ENCODE peak calls at places on chromosomes 11 and 22, in six cellular contexts. J, L, P, H, V and N are unnamed samples.

GRCh38 chr11:65357856-65358356 is 3.4 kb downstream of the TIGD3 start:
- DNase-seq in J (no peak), L (no peak), P (peak; percentile 66), H (peak; percentile 95), V (no peak), N (no peak)

GRCh38 chr11:19394525-19395016 is 153.8 kb upstream of the E2F8 start:
- DNase-seq in J (peak; percentile 60), L (no peak), P (no peak), H (no peak), V (no peak), N (no peak)

GRCh38 chr22:42927966-42928365 is 70.9 kb upstream of the ARFGAP3 start:
- DNase-seq in J (no peak), L (no peak), P (no peak), H (no peak), V (no peak), N (no peak)

GRCh38 chr11:27812341-27812740 is 112.1 kb upstream of the BDNF start:
- DNase-seq in J (no peak), L (no peak), P (no peak), H (no peak), V (no peak), N (no peak)

GRCh38 chr11:17531071-17531817 is 13.0 kb downstream of the USH1C start:
- DNase-seq in J (no peak), L (no peak), P (no peak), H (no peak), V (no peak), N (no peak)

GRCh38 chr22:23790819-23791736 is 4.3 kb downstream of the SMARCB1 start:
- DNase-seq in J (no peak), L (no peak), P (no peak), H (no peak), V (no peak), N (no peak)

GRCh38 chr11:26841818-26842457 is 120.1 kb upstream of the SLC5A12 start:
- DNase-seq in J (no peak), L (no peak), P (no peak), H (no peak), V (no peak), N (no peak)

GRCh38 chr11:127629200-127629599 is 628.6 kb upstream of the KIRREL3 start:
- DNase-seq in J (no peak), L (no peak), P (no peak), H (no peak), V (no peak), N (no peak)

GRCh38 chr11:47917643-47918369 is 62.6 kb upstream of the PTPRJ start:
- DNase-seq in J (no peak), L (no peak), P (peak; percentile 82), H (peak; percentile 20), V (no peak), N (no peak)

GRCh38 chr11:132072044-132072879 is 701.8 kb downstream of the NTM start:
- DNase-seq in J (no peak), L (no peak), P (no peak), H (no peak), V (no peak), N (no peak)

GRCh38 chr11:119094816-119095065 is 6.9 kb downstream of the DPAGT1 start:
- DNase-seq in J (no peak), L (peak; percentile 46), P (no peak), H (peak; percentile 64), V (no peak), N (no peak)

GRCh38 chr11:47858169-47858543 is 10.0 kb upstream of the NUP160 start:
- DNase-seq in J (no peak), L (no peak), P (no peak), H (no peak), V (no peak), N (no peak)

GRCh38 chr11:63641727-63642126 is 27.5 kb upstream of the PLAAT3 start:
- DNase-seq in J (no peak), L (no peak), P (no peak), H (no peak), V (no peak), N (no peak)

GRCh38 chr22:41352058-41352457 is 29.7 kb upstream of the TEF start:
- DNase-seq in J (no peak), L (no peak), P (no peak), H (no peak), V (no peak), N (no peak)

GRCh38 chr22:37557321-37558001 is 2.8 kb upstream of the CDC42EP1 start:
- DNase-seq in J (no peak), L (no peak), P (no peak), H (peak; percentile 69), V (no peak), N (no peak)

GRCh38 chr11:34204396-34205279 is 99.2 kb downstream of the NAT10 start:
- DNase-seq in J (no peak), L (no peak), P (no peak), H (peak; percentile 89), V (no peak), N (no peak)

DNA sequence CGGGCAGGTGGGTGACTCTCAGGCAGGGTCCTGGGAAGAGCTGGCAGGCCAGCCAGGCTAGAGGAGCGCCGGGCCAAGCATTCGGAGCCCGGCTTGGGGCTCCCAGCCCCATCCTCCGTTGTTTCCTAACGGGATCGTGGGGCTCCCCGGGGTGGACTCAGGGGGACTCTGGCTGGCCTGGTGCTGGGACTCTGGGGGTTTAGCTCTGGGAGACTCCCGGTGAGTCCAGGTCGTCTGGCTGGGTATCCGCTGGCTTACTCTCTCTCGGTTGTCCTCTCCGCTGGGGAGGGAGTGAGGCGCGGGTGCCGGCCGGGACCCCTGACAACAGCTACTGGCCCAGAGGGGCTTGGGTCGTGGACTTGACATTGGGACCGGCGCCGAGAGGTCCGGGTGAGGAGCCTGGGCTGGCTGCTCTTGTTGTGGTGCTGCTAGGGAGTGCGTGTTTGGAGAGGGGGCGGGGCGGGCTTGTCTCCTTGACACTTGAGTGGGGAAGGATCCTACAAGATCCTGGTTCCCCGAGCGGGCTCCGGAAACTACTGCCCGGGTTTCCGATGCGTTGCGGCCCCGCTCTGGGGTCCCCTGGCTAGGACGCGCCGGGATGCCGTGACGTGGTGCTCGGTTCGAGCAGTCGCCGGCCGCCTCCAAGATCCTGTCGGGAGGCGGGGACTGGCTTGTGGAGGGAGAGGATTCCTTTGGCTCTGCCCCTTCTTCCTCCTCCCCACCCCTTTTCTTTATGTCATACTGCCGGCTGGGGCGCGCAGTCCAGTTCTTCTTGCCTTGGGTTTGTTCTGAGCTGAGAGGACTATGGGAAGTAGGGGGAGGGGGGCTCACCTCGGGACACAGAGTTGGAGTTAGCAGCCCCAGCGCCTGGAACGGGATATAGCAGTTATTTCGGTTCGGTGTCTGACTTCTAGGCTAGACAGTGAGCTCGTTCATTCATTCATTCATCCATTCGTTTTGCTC is 585 bp downstream of the EMSY start:
- DNase-seq in J (no peak), L (peak; percentile 31), P (peak; percentile 78), H (peak; percentile 79), V (peak; percentile 78), N (peak; percentile 32)
- TF ChIP-seq POLR2A in J (no peak), L (no peak), P (peak; percentile 61), H (no peak), V (no peak), N (no peak)

DNA sequence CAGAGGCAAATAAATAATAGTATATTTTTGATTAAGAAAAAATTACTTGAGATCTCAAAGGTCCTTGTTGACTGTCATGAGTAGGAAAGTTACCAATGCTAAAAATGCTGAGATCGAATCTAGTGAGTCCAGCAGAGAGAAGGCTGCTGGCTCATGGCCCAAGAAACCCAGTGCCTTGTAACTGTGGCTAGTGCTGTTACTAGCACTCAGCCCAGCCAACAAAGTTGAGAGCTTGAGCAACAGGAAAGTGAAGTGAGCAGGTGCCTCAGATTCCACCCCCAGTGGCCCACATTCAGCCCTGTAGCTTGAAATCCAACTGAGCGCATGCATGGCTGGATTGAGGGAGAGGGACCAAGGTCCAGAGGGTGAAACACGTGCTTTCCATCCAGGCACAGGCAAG is 398.2 kb downstream of the SHANK2 start:
- DNase-seq in J (no peak), L (no peak), P (no peak), H (no peak), V (no peak), N (no peak)
- TF ChIP-seq TAF1 in J (no peak), L (no peak), P (no peak), H (no peak), V (no peak), N (no peak)

GRCh38 chr11:114179234-114179941 is 116.8 kb upstream of the NNMT start:
- DNase-seq in J (no peak), L (no peak), P (no peak), H (no peak), V (no peak), N (no peak)

GRCh38 chr11:114180301-114181055 is 115.7 kb upstream of the NNMT start:
- DNase-seq in J (no peak), L (no peak), P (no peak), H (peak; percentile 12), V (no peak), N (no peak)

GRCh38 chr11:114181195-114181594 is 115.0 kb upstream of the NNMT start:
- DNase-seq in J (no peak), L (no peak), P (no peak), H (no peak), V (no peak), N (no peak)

GRCh38 chr11:114176321-114176720 is 116.8 kb downstream of the ZBTB16 start:
- DNase-seq in J (no peak), L (no peak), P (no peak), H (no peak), V (no peak), N (no peak)

DNA sequence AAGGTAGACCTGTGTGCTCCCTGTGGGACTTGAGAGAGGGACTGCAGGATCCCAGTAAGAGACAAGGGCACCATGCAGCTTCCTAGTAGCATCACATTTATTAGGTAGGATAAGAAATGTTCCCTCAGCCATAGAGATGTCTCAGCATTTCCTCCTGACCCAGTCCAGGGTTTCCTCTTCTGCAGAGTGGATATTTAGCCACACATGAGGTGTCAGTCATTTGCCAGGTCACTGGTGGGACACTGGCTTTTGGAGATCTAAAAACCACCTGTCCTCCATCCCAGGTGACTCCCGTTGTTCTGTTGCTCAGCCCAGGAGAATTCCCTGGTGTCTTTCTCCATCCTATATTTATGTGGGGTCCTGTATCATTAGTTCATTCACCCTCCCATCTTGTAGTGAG is 117.5 kb upstream of the NNMT start:
- DNase-seq in J (no peak), L (no peak), P (no peak), H (no peak), V (no peak), N (no peak)
- TF ChIP-seq POLR2A in J (no peak), L (no peak), P (no peak), H (no peak), V (no peak), N (no peak)

GRCh38 chr11:73141031-73141308 is 1.1 kb downstream of the FCHSD2 start:
- DNase-seq in J (no peak), L (no peak), P (peak; percentile 37), H (no peak), V (no peak), N (no peak)

GRCh38 chr11:73142128-73142377 is at the start of gene FCHSD2:
- DNase-seq in J (no peak), L (no peak), P (peak; percentile 92), H (no peak), V (no peak), N (no peak)

GRCh38 chr11:73141309-73142127 is 600 bp downstream of the FCHSD2 start:
- DNase-seq in J (no peak), L (no peak), P (peak; percentile 31), H (peak; percentile 47), V (peak; percentile 84), N (peak; percentile 58)

GRCh38 chr11:73139476-73140198 is 2.5 kb downstream of the FCHSD2 start:
- DNase-seq in J (no peak), L (no peak), P (no peak), H (peak; percentile 72), V (no peak), N (no peak)

GRCh38 chr11:73140213-73141030 is 1.7 kb downstream of the FCHSD2 start:
- DNase-seq in J (no peak), L (no peak), P (no peak), H (no peak), V (peak; percentile 56), N (no peak)
- TF ChIP-seq TAF1 in J (no peak), L (no peak), P (no peak), H (peak; percentile 22), V (no peak), N (no peak)